ENCODE peak calls at places on chromosomes 1 and 21, in seven cellular contexts. X is Panc1, R is GM12878, I is HCT116, Z is upper lobe of left lung, N is K562, P is HepG2. V is an unnamed sample. For H3K4me1 and H3K9me3, the result is how much of the 10 kb centered on the place peaks cover.

GRCh38 chr21:14361958-14362357 is 21.0 kb downstream of the HSPA13 start:
- ATAC-seq in R (no peak), P (no peak), I (no peak), Z (peak), X (no peak), N (peak), V (no peak)

GRCh38 chr1:175201061-175201508 is 8.5 kb upstream of the KIAA0040 start:
- ATAC-seq in N (no peak), P (no peak), Z (peak), I (no peak), X (no peak), R (no peak), V (peak)

GRCh38 chr1:46184920-46185658 is 8.8 kb upstream of the P3R3URF start:
- ATAC-seq in Z (no peak), I (no peak), X (no peak), R (peak), P (no peak), N (peak), V (no peak)

GRCh38 chr1:236552096-236552495 is 28.3 kb downstream of the LGALS8 start:
- ATAC-seq in Z (no peak), P (no peak), I (no peak), X (no peak), R (no peak), N (no peak), V (no peak)

GRCh38 chr1:23664837-23665795 is 26.5 kb upstream of the RPL11 start:
- ATAC-seq in Z (no peak), N (peak), X (peak), P (no peak), R (peak), I (peak), V (no peak)

GRCh38 chr1:36653850-36654249 is 171.1 kb upstream of the CSF3R start:
- ATAC-seq in P (no peak), I (no peak), Z (no peak), N (no peak), X (peak), R (no peak), V (no peak)

GRCh38 chr1:60835649-60836048 is 246.7 kb upstream of the NFIA start:
- ATAC-seq in N (no peak), Z (no peak), R (no peak), I (no peak), P (no peak), X (no peak), V (no peak)

GRCh38 chr1:85569737-85570404 is 10.7 kb upstream of the CCN1 start:
- ATAC-seq in R (no peak), P (peak), X (peak), I (no peak), Z (no peak), N (peak), V (no peak)

GRCh38 chr21:29376556-29376955 is 77.8 kb downstream of the BACH1 start:
- ATAC-seq in Z (peak), X (no peak), I (peak), P (peak), R (peak), N (peak), V (no peak)

GRCh38 chr1:231778009-231778719 is 151.6 kb downstream of the DISC1 start:
- ATAC-seq in R (no peak), P (no peak), Z (peak), X (peak), N (no peak), I (peak), V (peak)

GRCh38 chr1:178101654-178102053 is 7.8 kb downstream of the RASAL2 start:
- ATAC-seq in R (no peak), I (no peak), N (no peak), Z (peak), P (no peak), X (no peak), V (no peak)

GRCh38 chr21:15005391-15005790 is 59.4 kb downstream of the NRIP1 start:
- ATAC-seq in X (no peak), N (no peak), P (no peak), I (no peak), R (no peak), Z (no peak), V (no peak)

GRCh38 chr1:10788592-10789006 is 7.8 kb downstream of the CASZ1 start:
- ATAC-seq in P (peak), R (no peak), N (peak), X (peak), I (peak), Z (peak), V (peak)

GRCh38 chr1:201593200-201593828 is 54.4 kb downstream of the NAV1 start:
- ATAC-seq in Z (peak), I (peak), R (no peak), N (peak), X (peak), P (no peak), V (peak)

GRCh38 chr1:67294836-67295622 is 12.6 kb upstream of the IL12RB2 start:
- ATAC-seq in I (no peak), X (no peak), R (no peak), N (no peak), P (no peak), Z (no peak), V (no peak)

GRCh38 chr1:17566892-17567291 is 27.4 kb downstream of the ARHGEF10L start:
- ATAC-seq in P (no peak), Z (no peak), R (no peak), X (no peak), N (no peak), I (no peak), V (no peak)

GRCh38 chr1:154350383-154350782 is 25.1 kb downstream of the ATP8B2 start:
- ATAC-seq in Z (no peak), N (no peak), X (no peak), P (no peak), I (no peak), R (no peak), V (no peak)

GRCh38 chr1:24751833-24752232 is 6.6 kb downstream of the CLIC4 start:
- ATAC-seq in R (no peak), X (no peak), Z (no peak), I (no peak), N (no peak), P (no peak), V (peak)

GRCh38 chr21:29271927-29272333 is 26.8 kb upstream of the BACH1 start:
- ATAC-seq in Z (no peak), N (peak), X (no peak), R (no peak), P (peak), I (no peak), V (no peak)

GRCh38 chr21:31181089-31181757 is 142.9 kb upstream of the KRTAP19-8 start:
- ATAC-seq in R (no peak), I (no peak), P (no peak), X (no peak), Z (no peak), N (no peak), V (no peak)

GRCh38 chr1:46477153-46477929 is 12.3 kb upstream of the DMBX1 start:
- ATAC-seq in Z (peak), I (peak), N (peak), R (peak), X (peak), P (peak), V (peak)

GRCh38 chr1:175881571-175881970 is 138.2 kb upstream of the TNR start:
- ATAC-seq in X (no peak), Z (no peak), I (no peak), P (no peak), R (no peak), N (peak), V (no peak)

GRCh38 chr1:88867743-88868521 is 23.4 kb downstream of the GTF2B start:
- ATAC-seq in X (no peak), Z (no peak), I (no peak), N (no peak), R (peak), P (no peak), V (no peak)

GRCh38 chr1:181187596-181188126 is 99.2 kb downstream of the IER5 start:
- ATAC-seq in I (no peak), Z (no peak), R (no peak), P (no peak), N (no peak), X (no peak), V (no peak)

GRCh38 chr21:14675774-14676530 is 129.8 kb upstream of the SAMSN1 start:
- ATAC-seq in N (peak), R (peak), P (no peak), I (no peak), Z (no peak), X (no peak), V (no peak)

DNA sequence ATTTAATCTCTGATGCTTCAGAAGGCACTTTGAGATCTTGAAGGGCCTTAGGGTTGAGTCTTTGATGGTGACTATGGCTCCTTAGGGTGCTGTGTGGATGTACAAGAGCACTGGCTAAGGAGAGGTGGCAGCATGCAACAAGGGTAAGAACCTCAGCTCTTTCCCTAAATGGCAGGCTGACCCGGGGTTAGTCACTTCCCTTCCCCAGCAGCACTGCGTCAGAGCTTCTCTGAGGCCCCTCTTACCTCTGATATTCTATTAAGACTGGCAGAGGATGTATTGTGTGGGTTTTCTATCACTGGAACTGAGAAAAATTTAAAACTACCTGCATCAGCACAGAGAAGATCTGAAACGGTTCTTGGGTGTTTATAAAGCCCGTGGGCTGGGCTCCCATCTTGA is 11.8 kb downstream of the C1orf116 start:
- ATAC-seq in N (peak), X (no peak), R (no peak), P (no peak), I (peak), Z (no peak), V (no peak)
- H3K4me1 ChIP-seq in N (half or more), X (under half), R (under half), P (half or more), I (under half), Z (under half), V (under half)

DNA sequence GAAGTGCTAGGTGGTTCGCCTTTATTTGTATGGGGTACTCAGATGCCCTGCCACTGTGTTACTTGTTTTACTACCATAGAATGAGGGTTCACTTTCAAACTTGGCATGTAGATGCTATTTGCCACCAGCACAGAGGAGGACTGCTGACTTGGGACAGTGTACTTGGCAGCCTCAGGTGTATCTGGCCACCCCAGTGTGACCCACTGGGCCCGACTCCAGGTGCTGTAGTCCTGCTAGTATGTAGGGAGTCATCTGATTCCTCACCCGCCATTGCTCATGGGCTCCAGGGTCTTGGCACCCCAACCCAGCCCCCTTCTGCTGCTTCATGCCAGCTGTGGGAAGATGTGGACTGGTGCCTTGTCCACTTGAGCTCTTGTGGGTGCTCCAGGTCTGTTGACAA is 40.0 kb downstream of the ZNF678 start:
- ATAC-seq in X (no peak), R (no peak), I (no peak), Z (no peak), P (no peak), N (no peak), V (no peak)
- H3K9me3 ChIP-seq in X (under half), R (under half), I (under half), Z (under half), P (under half), N (under half), V (under half)

GRCh38 chr1:212976586-212976985 is 26.2 kb downstream of the VASH2 start:
- ATAC-seq in X (no peak), N (no peak), P (no peak), R (no peak), I (no peak), Z (no peak), V (no peak)
- TF ChIP-seq POLR2AphosphoS5 in X (no peak), N (no peak), P (no peak), R (no peak), I (no peak), Z (no peak), V (no peak)

GRCh38 chr1:229133151-229133550 is 137.8 kb upstream of the RAB4A start:
- ATAC-seq in I (no peak), P (no peak), X (no peak), R (no peak), N (no peak), Z (no peak), V (no peak)

GRCh38 chr1:229132106-229132443 is 138.8 kb upstream of the RAB4A start:
- ATAC-seq in X (no peak), P (no peak), N (no peak), R (no peak), I (no peak), Z (no peak), V (no peak)

GRCh38 chr1:229133734-229134265 is 137.1 kb upstream of the RAB4A start:
- ATAC-seq in Z (no peak), R (no peak), I (no peak), P (no peak), X (no peak), N (no peak), V (no peak)

GRCh38 chr1:229131243-229132105 is 139.4 kb upstream of the RAB4A start:
- ATAC-seq in I (no peak), P (peak), Z (no peak), R (no peak), N (no peak), X (no peak), V (no peak)

GRCh38 chr1:229132706-229133105 is 138.2 kb upstream of the RAB4A start:
- ATAC-seq in I (no peak), Z (no peak), P (no peak), X (no peak), R (no peak), N (no peak), V (no peak)
- H3K4me1 ChIP-seq in I (under half), Z (under half), P (half or more), X (under half), R (under half), N (under half), V (under half)

DNA sequence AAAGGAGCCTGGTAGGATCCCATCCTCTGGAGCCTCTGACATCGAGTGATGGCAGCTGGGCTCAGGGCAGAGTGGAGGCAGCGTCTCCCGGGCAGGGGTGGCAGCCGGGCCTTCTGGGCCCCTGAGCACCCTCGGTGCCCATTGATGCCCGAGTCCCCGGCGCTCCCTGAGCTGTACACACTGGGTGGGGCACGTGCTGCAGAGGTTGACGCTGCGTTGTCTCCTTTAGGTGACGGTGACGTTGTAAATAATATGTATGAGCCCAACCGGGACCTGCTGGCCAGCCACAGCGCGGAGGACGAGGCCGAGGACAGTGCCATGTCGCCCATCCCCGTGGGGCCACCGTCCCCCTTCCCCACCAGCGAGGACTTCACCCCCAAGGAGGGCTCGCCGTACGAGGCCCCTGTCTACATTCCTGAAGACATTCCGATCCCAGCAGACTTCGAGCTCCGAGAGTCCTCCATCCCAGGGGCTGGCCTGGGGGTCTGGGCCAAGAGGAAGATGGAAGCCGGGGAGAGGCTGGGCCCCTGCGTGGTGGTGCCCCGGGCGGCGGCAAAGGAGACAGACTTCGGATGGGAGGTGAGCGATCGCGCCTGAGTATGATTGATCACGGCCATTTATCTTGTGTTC is 117.0 kb downstream of the PRDM16 start:
- ATAC-seq in X (no peak), N (no peak), I (no peak), Z (no peak), P (no peak), R (no peak), V (peak)
- H3K9me3 ChIP-seq in X (under half), N (under half), I (under half), Z (under half), P (under half), R (under half), V (under half)